ENCODE peak calls at places on chromosomes 2 and 18, in eight cellular contexts. E, Y, T, K, X, C, P and D are unnamed samples.

GRCh38 chr2:195038158-195038557 is 618.9 kb upstream of the SLC39A10 start:
- DNase-seq in E (no peak), X (no peak), Y (no peak), C (no peak), P (no peak), K (no peak), T (no peak), D (no peak)

GRCh38 chr18:12843420-12844346 is 40.4 kb downstream of the PTPN2 start:
- DNase-seq in Y (no peak), X (no peak), E (no peak), C (no peak), T (no peak), P (no peak), K (no peak), D (no peak)

GRCh38 chr2:158835431-158835830 is 40.3 kb downstream of the DAPL1 start:
- DNase-seq in P (no peak), K (no peak), C (no peak), E (no peak), Y (no peak), T (no peak), X (no peak), D (no peak)

GRCh38 chr2:174573621-174574081 is 24.0 kb downstream of the WIPF1 start:
- DNase-seq in K (peak), C (no peak), P (peak), X (peak), Y (no peak), E (no peak), T (no peak), D (no peak)

GRCh38 chr18:35289293-35290069 is 548 bp downstream of the ZSCAN30 start:
- DNase-seq in C (peak), K (no peak), T (peak), Y (no peak), X (no peak), E (no peak), P (peak), D (no peak)

GRCh38 chr2:183123959-183124221 is 353 bp upstream of the NUP35 start:
- DNase-seq in P (no peak), T (peak), E (no peak), K (no peak), Y (no peak), C (no peak), X (no peak), D (no peak)

GRCh38 chr2:157572725-157573124 is 55.9 kb downstream of the ACVR1C start:
- DNase-seq in E (no peak), K (no peak), P (no peak), X (no peak), Y (peak), C (no peak), T (peak), D (no peak)

GRCh38 chr2:59066787-59067399 is 825.8 kb upstream of the FANCL start:
- DNase-seq in E (no peak), X (no peak), K (no peak), P (no peak), Y (no peak), C (no peak), T (no peak), D (no peak)

GRCh38 chr18:63451774-63452173 is 25.0 kb upstream of the SERPINB5 start:
- DNase-seq in P (no peak), K (no peak), Y (peak), X (no peak), T (no peak), E (peak), C (no peak), D (no peak)

GRCh38 chr2:102929721-102930120 is 167.9 kb downstream of the TMEM182 start:
- DNase-seq in C (no peak), E (no peak), X (no peak), K (no peak), Y (no peak), P (no peak), T (no peak), D (no peak)

GRCh38 chr2:9473985-9474360 is 378 bp upstream of the IAH1 start:
- DNase-seq in T (no peak), K (peak), X (peak), P (peak), Y (no peak), E (no peak), C (no peak), D (no peak)

GRCh38 chr2:69948032-69948962 is 13.1 kb downstream of the ASPRV1 start:
- DNase-seq in P (no peak), E (no peak), Y (no peak), X (no peak), T (no peak), C (no peak), K (no peak), D (no peak)

GRCh38 chr18:681985-682384 is 24.5 kb downstream of the TYMS start:
- DNase-seq in P (no peak), C (no peak), Y (no peak), X (peak), K (no peak), E (no peak), T (no peak), D (no peak)

GRCh38 chr2:168592181-168592831 is 136.2 kb downstream of the CERS6 start:
- DNase-seq in X (no peak), C (no peak), E (no peak), K (no peak), T (no peak), Y (no peak), P (no peak), D (no peak)

GRCh38 chr2:26503238-26503880 is 25.4 kb upstream of the OTOF start:
- DNase-seq in E (peak), Y (peak), T (peak), P (peak), K (peak), X (peak), C (peak), D (peak)

GRCh38 chr2:178383718-178384117 is 67.3 kb downstream of the PRKRA start:
- DNase-seq in X (no peak), T (no peak), Y (no peak), C (no peak), K (no peak), E (no peak), P (no peak), D (no peak)

GRCh38 chr2:9538000-9538507 is 17.6 kb downstream of the ADAM17 start:
- DNase-seq in Y (peak), X (no peak), T (peak), K (no peak), P (no peak), C (no peak), E (no peak), D (peak)

GRCh38 chr2:46010925-46011490 is 286.2 kb upstream of the EPAS1 start:
- DNase-seq in C (peak), P (no peak), X (no peak), Y (peak), E (no peak), T (peak), K (no peak), D (no peak)

GRCh38 chr2:182763311-182763912 is 47.4 kb downstream of the DNAJC10 start:
- DNase-seq in T (peak), X (no peak), K (no peak), E (peak), P (no peak), C (peak), Y (peak), D (no peak)

GRCh38 chr2:54482725-54483124 is 26.6 kb downstream of the SPTBN1 start:
- DNase-seq in P (no peak), C (no peak), T (peak), K (peak), X (no peak), Y (peak), E (peak), D (no peak)

GRCh38 chr2:142944264-142944663 is 66.8 kb downstream of the KYNU start:
- DNase-seq in X (no peak), C (peak), T (peak), K (no peak), Y (peak), E (no peak), P (no peak), D (no peak)

GRCh38 chr18:57015036-57015805 is 131.7 kb upstream of the BOD1L2 start:
- DNase-seq in P (no peak), Y (no peak), X (no peak), C (no peak), T (no peak), E (no peak), K (no peak), D (no peak)

GRCh38 chr2:36561223-36561944 is 36.6 kb downstream of the FEZ2 start:
- DNase-seq in C (peak), T (peak), E (peak), K (no peak), Y (peak), P (no peak), X (no peak), D (peak)

GRCh38 chr2:61283443-61284160 is 121.6 kb downstream of the C2orf74 start:
- DNase-seq in T (no peak), E (no peak), K (no peak), P (no peak), X (no peak), C (no peak), Y (no peak), D (no peak)

GRCh38 chr2:217445726-217446125 is 557.1 kb downstream of the TNS1 start:
- DNase-seq in K (no peak), Y (no peak), E (no peak), X (no peak), P (no peak), C (no peak), T (no peak), D (no peak)

GRCh38 chr2:195769975-195770374 is 112.9 kb downstream of the SLC39A10 start:
- DNase-seq in T (no peak), X (no peak), Y (no peak), K (no peak), C (no peak), E (no peak), P (no peak), D (peak)